ENCODE peak calls at places on chromosome 4, in nine cellular contexts. S, J, Y, O, G, B, F, E and W are unnamed samples.

GRCh38 chr4:77172336-77172735 is 15.3 kb downstream of the CCNG2 start:
- DNase-seq in S (no peak), J (no peak), Y (peak; percentile 95), O (no peak), G (no peak), B (peak; percentile 83), F (no peak), E (no peak), W (no peak)

GRCh38 chr4:85780664-85781063 is 305.7 kb downstream of the ARHGAP24 start:
- DNase-seq in S (no peak), J (no peak), Y (no peak), O (no peak), G (no peak), B (peak; percentile 69), F (no peak), E (no peak), W (no peak)

GRCh38 chr4:128386761-128387599 is 99.4 kb upstream of the PGRMC2 start:
- DNase-seq in S (peak; percentile 93), J (peak; percentile 90), Y (peak; percentile 74), O (no peak), G (peak; percentile 80), B (peak; percentile 97), F (peak; percentile 71), E (no peak), W (peak; percentile 97)

GRCh38 chr4:2135083-2135482 is 76.0 kb downstream of the NAT8L start:
- DNase-seq in S (no peak), J (no peak), Y (no peak), O (no peak), G (no peak), B (peak; percentile 85), F (peak; percentile 33), E (no peak), W (no peak)

GRCh38 chr4:168551211-168551610 is 54.4 kb downstream of the PALLD start:
- DNase-seq in S (no peak), J (no peak), Y (peak; percentile 70), O (no peak), G (no peak), B (peak; percentile 83), F (no peak), E (no peak), W (no peak)

GRCh38 chr4:109433281-109434006 is at the start of gene SEC24B:
- DNase-seq in S (peak; percentile 90), J (peak; percentile 91), Y (peak; percentile 59), O (peak; percentile 92), G (peak; percentile 89), B (peak; percentile 83), F (peak; percentile 91), E (peak; percentile 89), W (peak; percentile 98)

GRCh38 chr4:24666816-24667477 is 82.6 kb upstream of the DHX15 start:
- DNase-seq in S (no peak), J (no peak), Y (no peak), O (no peak), G (no peak), B (no peak), F (no peak), E (no peak), W (no peak)

GRCh38 chr4:11230888-11231287 is 197.8 kb downstream of the HS3ST1 start:
- DNase-seq in S (no peak), J (no peak), Y (no peak), O (no peak), G (no peak), B (no peak), F (no peak), E (no peak), W (no peak)

GRCh38 chr4:41209901-41210300 is 4.4 kb downstream of the APBB2 start:
- DNase-seq in S (no peak), J (no peak), Y (no peak), O (no peak), G (no peak), B (no peak), F (no peak), E (no peak), W (no peak)

GRCh38 chr4:41214158-41215146 is at the start of gene APBB2:
- DNase-seq in S (peak; percentile 94), J (peak; percentile 94), Y (peak; percentile 90), O (no peak), G (peak; percentile 95), B (peak; percentile 99), F (peak; percentile 98), E (peak; percentile 86), W (peak; percentile 98)

GRCh38 chr4:41213563-41214157 is 682 bp downstream of the APBB2 start:
- DNase-seq in S (peak; percentile 34), J (no peak), Y (no peak), O (no peak), G (no peak), B (peak; percentile 30), F (peak; percentile 54), E (no peak), W (peak; percentile 82)

GRCh38 chr4:41215155-41215554 is 813 bp upstream of the APBB2 start:
- DNase-seq in S (no peak), J (no peak), Y (no peak), O (no peak), G (no peak), B (no peak), F (peak; percentile 21), E (no peak), W (no peak)

DNA sequence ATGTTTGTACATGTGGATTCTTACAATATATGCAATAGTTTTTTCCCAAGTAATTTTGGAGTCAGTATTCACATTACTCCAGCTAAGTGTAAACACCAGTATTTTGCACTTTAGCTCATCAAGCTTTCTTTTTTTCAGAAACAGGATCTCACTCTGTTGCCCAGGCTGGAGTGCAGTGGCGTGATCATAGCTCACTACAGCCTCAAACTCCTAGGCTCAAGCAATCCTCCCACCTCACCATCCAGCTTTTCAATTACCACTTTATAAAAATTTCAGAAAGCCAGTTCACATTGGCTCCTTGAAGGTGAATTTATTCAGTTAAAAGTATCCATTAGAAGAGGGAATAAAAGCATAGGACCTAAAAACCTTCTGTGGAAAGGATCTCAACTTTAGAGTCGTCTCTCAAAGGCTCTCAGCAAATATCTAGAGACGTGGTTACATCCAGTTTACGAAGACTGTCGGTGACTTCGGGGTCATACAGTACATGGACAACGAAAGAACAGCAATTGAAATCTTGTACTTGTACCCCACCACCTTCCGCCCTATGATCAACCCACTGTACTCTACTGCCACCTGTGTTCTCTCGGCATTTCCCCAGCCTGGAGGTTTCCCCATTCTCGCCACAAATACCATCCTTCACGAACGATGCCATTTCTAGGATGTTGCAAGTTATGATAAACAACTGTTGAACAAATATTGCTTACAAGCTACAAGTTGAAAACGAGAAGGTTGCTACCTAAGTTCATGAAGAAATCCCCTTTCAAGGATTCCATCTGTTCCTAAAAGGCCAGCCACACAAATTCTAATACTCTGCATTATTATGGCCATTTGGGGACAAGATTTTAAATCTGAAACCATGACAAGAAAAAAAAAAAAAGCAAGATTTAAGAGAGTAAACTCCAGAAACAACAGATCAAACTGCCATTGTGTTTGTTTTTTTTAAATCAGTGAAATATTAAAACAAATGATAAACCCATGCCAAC is 1.8 kb downstream of the APBB2 start:
- DNase-seq in S (no peak), J (peak; percentile 47), Y (peak; percentile 74), O (no peak), G (no peak), B (peak; percentile 85), F (peak; percentile 76), E (peak; percentile 26), W (no peak)
- TF ChIP-seq CTCF in S (peak; percentile 47), J (peak; percentile 44), Y (peak; percentile 77), O (no peak), G (peak; percentile 91), B (peak; percentile 73), F (peak; percentile 68), E (peak; percentile 28), W (peak; percentile 63)

GRCh38 chr4:113907559-113907958 is 71.9 kb downstream of the ARSJ start:
- DNase-seq in S (no peak), J (no peak), Y (no peak), O (no peak), G (no peak), B (no peak), F (no peak), E (no peak), W (no peak)

GRCh38 chr4:113905301-113905700 is 74.1 kb downstream of the ARSJ start:
- DNase-seq in S (no peak), J (no peak), Y (no peak), O (no peak), G (no peak), B (peak; percentile 15), F (no peak), E (no peak), W (no peak)

GRCh38 chr4:113899260-113900177 is 79.9 kb downstream of the ARSJ start:
- DNase-seq in S (no peak), J (no peak), Y (no peak), O (no peak), G (no peak), B (no peak), F (no peak), E (no peak), W (no peak)

GRCh38 chr4:113901994-113902787 is 77.3 kb downstream of the ARSJ start:
- DNase-seq in S (no peak), J (peak; percentile 86), Y (peak; percentile 40), O (no peak), G (no peak), B (no peak), F (peak; percentile 63), E (peak; percentile 23), W (no peak)
- TF ChIP-seq CTCF in S (no peak), J (peak; percentile 38), Y (peak; percentile 70), O (no peak), G (peak; percentile 16), B (no peak), F (peak; percentile 33), E (no peak), W (peak; percentile 63)

DNA sequence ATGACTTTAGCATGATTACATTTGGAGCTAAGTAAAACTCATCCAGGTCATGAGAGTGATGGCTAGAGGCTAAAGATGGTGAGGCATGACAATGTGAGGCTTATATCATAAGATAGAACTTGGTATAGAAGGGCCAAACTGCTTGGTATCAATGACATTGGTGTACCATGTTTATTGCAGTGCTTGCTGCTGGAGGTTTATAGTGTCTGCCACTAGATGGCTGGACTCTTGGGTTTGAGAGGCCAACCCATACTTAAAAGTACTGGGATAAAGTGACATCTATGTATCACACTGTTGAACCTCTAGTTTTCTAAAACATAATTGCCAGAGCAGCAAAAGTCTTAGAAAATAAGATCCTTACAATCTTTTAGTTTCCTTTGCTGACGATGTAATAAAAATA is 83.0 kb upstream of the TACR3 start:
- DNase-seq in S (no peak), J (no peak), Y (no peak), O (no peak), G (no peak), B (no peak), F (no peak), E (no peak), W (no peak)
- TF ChIP-seq CTCF in S (no peak), J (no peak), Y (no peak), O (no peak), G (no peak), B (no peak), F (no peak), E (no peak), W (no peak)

GRCh38 chr4:158490629-158491028 is 31.1 kb upstream of the RXFP1 start:
- DNase-seq in S (no peak), J (no peak), Y (no peak), O (no peak), G (no peak), B (no peak), F (no peak), E (no peak), W (no peak)

GRCh38 chr4:158500054-158500453 is 21.6 kb upstream of the RXFP1 start:
- DNase-seq in S (no peak), J (no peak), Y (no peak), O (no peak), G (no peak), B (no peak), F (no peak), E (no peak), W (no peak)

DNA sequence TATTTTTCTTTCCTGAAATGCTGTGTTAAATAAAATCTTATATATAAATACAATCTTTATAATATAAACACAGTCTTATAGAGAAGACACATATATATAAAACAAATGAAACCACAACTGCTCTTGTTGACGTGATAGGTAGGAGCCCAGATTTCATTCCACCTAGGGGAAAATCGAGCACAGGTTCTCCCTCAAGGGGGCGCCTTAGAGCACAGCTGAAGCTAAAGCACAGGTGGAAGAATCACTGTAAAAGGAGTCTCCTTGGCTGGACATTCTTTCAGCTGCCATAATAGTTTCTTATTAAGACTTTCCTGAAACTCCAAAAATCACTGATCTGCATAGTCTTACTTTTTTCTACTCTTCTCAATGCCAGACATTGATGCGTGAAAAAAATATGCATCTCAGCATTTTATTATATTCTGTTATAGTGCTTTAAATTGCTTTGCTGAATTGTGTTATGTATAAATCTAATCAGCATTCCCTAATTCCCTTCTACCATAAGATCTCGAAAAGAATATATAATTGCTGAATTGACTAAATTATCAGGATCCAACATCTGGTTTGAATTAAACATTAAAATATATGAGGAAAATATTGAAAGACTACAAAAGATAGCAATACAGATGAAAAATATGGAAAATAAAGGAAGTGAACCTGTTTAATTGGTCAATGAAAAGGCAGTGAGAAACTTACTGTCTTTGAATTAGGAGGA is 25.5 kb upstream of the RXFP1 start:
- DNase-seq in S (peak; percentile 7), J (peak; percentile 44), Y (peak; percentile 40), O (no peak), G (no peak), B (peak; percentile 20), F (peak; percentile 35), E (peak; percentile 38), W (no peak)
- TF ChIP-seq CTCF in S (peak; percentile 41), J (peak; percentile 13), Y (peak; percentile 68), O (peak; percentile 9), G (peak; percentile 30), B (peak; percentile 52), F (peak; percentile 36), E (peak; percentile 47), W (peak; percentile 33)